ENCODE peak calls at places on chromosome 17, in six cellular contexts. One of them, this sample, is unnamed.
A peak's percentile ranks its signal among the peaks of the same experiment; 100 is the strongest.

GRCh38 chr17:49518346-49519078 is 23.4 kb downstream of the NGFR start:
- DNase-seq in neuronal stem cell: no peak
- DNase-seq in IMR-90: no peak
- DNase-seq in trophoblast cell: no peak
- DNase-seq in H9: peak; percentile 18
- DNase-seq in mesenchymal stem cell: no peak
- DNase-seq in this sample: no peak

GRCh38 chr17:50099003-50099402 is 3.9 kb downstream of the PDK2 start:
- DNase-seq in IMR-90: no peak
- DNase-seq in neuronal stem cell: no peak
- DNase-seq in mesenchymal stem cell: no peak
- DNase-seq in H9: no peak
- DNase-seq in trophoblast cell: no peak
- DNase-seq in this sample: no peak

GRCh38 chr17:62965649-62966425 is at the start of gene TANC2:
- DNase-seq in IMR-90: peak; percentile 81
- DNase-seq in mesenchymal stem cell: peak; percentile 85
- DNase-seq in neuronal stem cell: peak; percentile 67
- DNase-seq in trophoblast cell: peak; percentile 67
- DNase-seq in H9: peak; percentile 94
- DNase-seq in this sample: peak; percentile 93

GRCh38 chr17:17004251-17004996 is 32.5 kb upstream of the TNFRSF13B start:
- DNase-seq in mesenchymal stem cell: no peak
- DNase-seq in neuronal stem cell: no peak
- DNase-seq in H9: no peak
- DNase-seq in IMR-90: no peak
- DNase-seq in trophoblast cell: no peak
- DNase-seq in this sample: no peak

GRCh38 chr17:13113821-13114525 is 96.1 kb upstream of the ELAC2 start:
- DNase-seq in neuronal stem cell: no peak
- DNase-seq in trophoblast cell: peak; percentile 97
- DNase-seq in mesenchymal stem cell: no peak
- DNase-seq in IMR-90: no peak
- DNase-seq in H9: no peak
- DNase-seq in this sample: no peak

GRCh38 chr17:60863892-60864673 is 186.4 kb downstream of the BCAS3 start:
- DNase-seq in IMR-90: peak; percentile 9
- DNase-seq in trophoblast cell: no peak
- DNase-seq in neuronal stem cell: no peak
- DNase-seq in mesenchymal stem cell: peak; percentile 6
- DNase-seq in H9: no peak
- DNase-seq in this sample: peak; percentile 2

GRCh38 chr17:33674685-33675084 is 381.6 kb upstream of the ASIC2 start:
- DNase-seq in neuronal stem cell: peak; percentile 65
- DNase-seq in trophoblast cell: peak; percentile 42
- DNase-seq in mesenchymal stem cell: peak; percentile 64
- DNase-seq in IMR-90: peak; percentile 55
- DNase-seq in H9: peak; percentile 82
- DNase-seq in this sample: peak; percentile 72

GRCh38 chr17:51580869-51581268 is 320.5 kb downstream of the UTP18 start:
- DNase-seq in neuronal stem cell: no peak
- DNase-seq in IMR-90: no peak
- DNase-seq in H9: no peak
- DNase-seq in mesenchymal stem cell: no peak
- DNase-seq in trophoblast cell: no peak
- DNase-seq in this sample: no peak

GRCh38 chr17:32206816-32207215 is 58.8 kb upstream of the RHBDL3 start:
- DNase-seq in IMR-90: peak; percentile 91
- DNase-seq in trophoblast cell: no peak
- DNase-seq in mesenchymal stem cell: peak; percentile 25
- DNase-seq in neuronal stem cell: no peak
- DNase-seq in H9: no peak
- DNase-seq in this sample: no peak

GRCh38 chr17:56023851-56024250 is 129.4 kb upstream of the ANKFN1 start:
- DNase-seq in neuronal stem cell: no peak
- DNase-seq in H9: no peak
- DNase-seq in IMR-90: no peak
- DNase-seq in mesenchymal stem cell: no peak
- DNase-seq in trophoblast cell: no peak
- DNase-seq in this sample: no peak

GRCh38 chr17:33927732-33928133 is 327.4 kb upstream of the CCL2 start:
- DNase-seq in H9: no peak
- DNase-seq in trophoblast cell: no peak
- DNase-seq in IMR-90: peak; percentile 29
- DNase-seq in mesenchymal stem cell: no peak
- DNase-seq in neuronal stem cell: no peak
- DNase-seq in this sample: peak; percentile 50

GRCh38 chr17:62800580-62800979 is 7.5 kb downstream of the MARCHF10 start:
- DNase-seq in neuronal stem cell: no peak
- DNase-seq in mesenchymal stem cell: peak; percentile 80
- DNase-seq in trophoblast cell: peak; percentile 94
- DNase-seq in H9: peak; percentile 72
- DNase-seq in IMR-90: peak; percentile 63
- DNase-seq in this sample: peak; percentile 90

GRCh38 chr17:58822148-58823050 is 66.7 kb downstream of the PPM1E start:
- DNase-seq in mesenchymal stem cell: no peak
- DNase-seq in trophoblast cell: peak; percentile 63
- DNase-seq in neuronal stem cell: no peak
- DNase-seq in H9: no peak
- DNase-seq in IMR-90: no peak
- DNase-seq in this sample: no peak

GRCh38 chr17:61117983-61118382 is 281.7 kb upstream of the TBX2 start:
- DNase-seq in IMR-90: no peak
- DNase-seq in trophoblast cell: no peak
- DNase-seq in H9: no peak
- DNase-seq in mesenchymal stem cell: no peak
- DNase-seq in neuronal stem cell: no peak
- DNase-seq in this sample: no peak

GRCh38 chr17:68289936-68290267 is 1.0 kb downstream of the SLC16A6 start:
- DNase-seq in neuronal stem cell: no peak
- DNase-seq in IMR-90: no peak
- DNase-seq in trophoblast cell: no peak
- DNase-seq in mesenchymal stem cell: peak; percentile 22
- DNase-seq in H9: no peak
- DNase-seq in this sample: no peak

GRCh38 chr17:4583796-4584124 is 569 bp upstream of the SMTNL2 start:
- DNase-seq in H9: peak; percentile 75
- DNase-seq in IMR-90: no peak
- DNase-seq in neuronal stem cell: no peak
- DNase-seq in mesenchymal stem cell: peak; percentile 40
- DNase-seq in trophoblast cell: no peak
- DNase-seq in this sample: peak; percentile 80

DNA sequence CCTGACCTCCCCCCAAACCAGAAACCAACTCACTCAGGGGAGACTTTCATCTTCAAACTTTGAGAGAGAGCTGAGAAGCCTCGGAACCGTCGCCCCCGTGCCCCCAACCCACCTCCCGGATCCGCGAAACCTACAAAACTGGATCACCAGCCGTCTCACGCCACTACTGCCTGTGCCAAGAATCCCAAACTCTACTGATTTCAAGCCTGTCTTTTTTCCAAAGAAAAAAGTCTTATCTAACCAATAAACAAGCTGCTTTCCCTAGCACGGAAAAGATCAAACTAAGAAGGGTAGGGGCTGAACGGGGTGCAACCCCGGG is 2.0 kb downstream of the AXIN2 start:
- DNase-seq in IMR-90: no peak
- DNase-seq in H9: no peak
- DNase-seq in trophoblast cell: no peak
- DNase-seq in neuronal stem cell: no peak
- DNase-seq in mesenchymal stem cell: no peak
- DNase-seq in this sample: no peak
- H3K4ac ChIP-seq in IMR-90: no peak overlapping the region
- H3K4ac ChIP-seq in H9: no peak overlapping the region
- H3K4ac ChIP-seq in trophoblast cell: peak overlapping the region; percentile 85
- H3K4ac ChIP-seq in neuronal stem cell: no peak overlapping the region
- H3K4ac ChIP-seq in mesenchymal stem cell: no peak overlapping the region
- H3K4ac ChIP-seq in this sample: peak overlapping the region; percentile 91

GRCh38 chr17:73309727-73310555 is 1.9 kb downstream of the CDC42EP4 start:
- DNase-seq in IMR-90: no peak
- DNase-seq in H9: no peak
- DNase-seq in neuronal stem cell: peak; percentile 67
- DNase-seq in mesenchymal stem cell: peak; percentile 44
- DNase-seq in trophoblast cell: no peak
- DNase-seq in this sample: no peak

GRCh38 chr17:73311428-73311780 is 397 bp downstream of the CDC42EP4 start:
- DNase-seq in trophoblast cell: no peak
- DNase-seq in IMR-90: no peak
- DNase-seq in neuronal stem cell: no peak
- DNase-seq in mesenchymal stem cell: no peak
- DNase-seq in H9: no peak
- DNase-seq in this sample: no peak

GRCh38 chr17:73315481-73315880 is 3.7 kb upstream of the CDC42EP4 start:
- DNase-seq in neuronal stem cell: no peak
- DNase-seq in H9: peak; percentile 24
- DNase-seq in mesenchymal stem cell: no peak
- DNase-seq in IMR-90: no peak
- DNase-seq in trophoblast cell: no peak
- DNase-seq in this sample: no peak

GRCh38 chr17:73313526-73314127 is 1.8 kb upstream of the CDC42EP4 start:
- DNase-seq in neuronal stem cell: no peak
- DNase-seq in IMR-90: no peak
- DNase-seq in H9: no peak
- DNase-seq in trophoblast cell: no peak
- DNase-seq in mesenchymal stem cell: no peak
- DNase-seq in this sample: no peak

GRCh38 chr17:73311781-73312641 is at the start of gene CDC42EP4:
- DNase-seq in trophoblast cell: peak; percentile 97
- DNase-seq in mesenchymal stem cell: peak; percentile 96
- DNase-seq in neuronal stem cell: peak; percentile 90
- DNase-seq in IMR-90: peak; percentile 91
- DNase-seq in H9: peak; percentile 99
- DNase-seq in this sample: peak; percentile 97
- H3K4ac ChIP-seq in trophoblast cell: peak within 1 kb of the TSS; percentile 99
- H3K4ac ChIP-seq in mesenchymal stem cell: peak within 1 kb of the TSS; percentile 93
- H3K4ac ChIP-seq in neuronal stem cell: peak within 1 kb of the TSS; percentile 91
- H3K4ac ChIP-seq in IMR-90: peak within 1 kb of the TSS; percentile 55
- H3K4ac ChIP-seq in H9: no peak within 1 kb of the TSS
- H3K4ac ChIP-seq in this sample: peak within 1 kb of the TSS; percentile 73

GRCh38 chr17:45145035-45145389 is 3.3 kb upstream of the HEXIM1 start:
- DNase-seq in mesenchymal stem cell: no peak
- DNase-seq in neuronal stem cell: no peak
- DNase-seq in IMR-90: no peak
- DNase-seq in H9: no peak
- DNase-seq in trophoblast cell: no peak
- DNase-seq in this sample: no peak

GRCh38 chr17:45143101-45143670 is 5.1 kb upstream of the HEXIM1 start:
- DNase-seq in trophoblast cell: no peak
- DNase-seq in mesenchymal stem cell: no peak
- DNase-seq in IMR-90: no peak
- DNase-seq in neuronal stem cell: no peak
- DNase-seq in H9: peak; percentile 71
- DNase-seq in this sample: peak; percentile 29

GRCh38 chr17:45143767-45144198 is 4.5 kb upstream of the HEXIM1 start:
- DNase-seq in trophoblast cell: no peak
- DNase-seq in IMR-90: peak; percentile 80
- DNase-seq in mesenchymal stem cell: peak; percentile 57
- DNase-seq in H9: peak; percentile 88
- DNase-seq in neuronal stem cell: no peak
- DNase-seq in this sample: peak; percentile 91

GRCh38 chr17:45146166-45146565 is 2.1 kb upstream of the HEXIM1 start:
- DNase-seq in trophoblast cell: no peak
- DNase-seq in mesenchymal stem cell: no peak
- DNase-seq in IMR-90: no peak
- DNase-seq in H9: no peak
- DNase-seq in neuronal stem cell: no peak
- DNase-seq in this sample: no peak

GRCh38 chr17:45144199-45145034 is 3.9 kb upstream of the HEXIM1 start:
- DNase-seq in trophoblast cell: no peak
- DNase-seq in mesenchymal stem cell: no peak
- DNase-seq in H9: peak; percentile 69
- DNase-seq in IMR-90: no peak
- DNase-seq in neuronal stem cell: no peak
- DNase-seq in this sample: no peak
- H3K4ac ChIP-seq in trophoblast cell: peak overlapping the region; percentile 39
- H3K4ac ChIP-seq in mesenchymal stem cell: peak overlapping the region; percentile 88
- H3K4ac ChIP-seq in H9: no peak overlapping the region
- H3K4ac ChIP-seq in IMR-90: peak overlapping the region; percentile 97
- H3K4ac ChIP-seq in neuronal stem cell: no peak overlapping the region
- H3K4ac ChIP-seq in this sample: peak overlapping the region; percentile 46

DNA sequence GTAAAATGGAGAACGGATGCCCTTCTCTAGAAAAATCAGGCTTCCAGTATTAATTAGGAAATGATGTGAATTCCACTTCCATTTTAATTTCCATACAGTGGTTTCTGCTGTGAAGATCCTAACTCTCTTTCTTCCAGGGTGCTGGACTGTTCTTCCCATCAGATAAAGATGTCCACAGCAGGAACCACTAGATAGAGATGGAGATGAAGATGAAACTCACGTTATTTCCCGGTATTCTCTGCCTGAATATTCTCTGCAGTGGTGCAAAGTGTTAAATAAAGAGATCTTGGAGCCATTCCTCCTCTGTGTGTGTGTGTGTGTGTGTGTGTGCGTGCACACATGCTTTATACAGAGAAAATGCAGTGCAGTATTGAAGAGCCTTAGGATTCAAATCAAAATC is 727.5 kb downstream of the KCNJ2 start:
- DNase-seq in mesenchymal stem cell: no peak
- DNase-seq in IMR-90: no peak
- DNase-seq in neuronal stem cell: no peak
- DNase-seq in trophoblast cell: no peak
- DNase-seq in H9: no peak
- DNase-seq in this sample: no peak
- H3K4ac ChIP-seq in mesenchymal stem cell: no peak overlapping the region
- H3K4ac ChIP-seq in IMR-90: no peak overlapping the region
- H3K4ac ChIP-seq in neuronal stem cell: no peak overlapping the region
- H3K4ac ChIP-seq in trophoblast cell: no peak overlapping the region
- H3K4ac ChIP-seq in H9: no peak overlapping the region
- H3K4ac ChIP-seq in this sample: no peak overlapping the region

DNA sequence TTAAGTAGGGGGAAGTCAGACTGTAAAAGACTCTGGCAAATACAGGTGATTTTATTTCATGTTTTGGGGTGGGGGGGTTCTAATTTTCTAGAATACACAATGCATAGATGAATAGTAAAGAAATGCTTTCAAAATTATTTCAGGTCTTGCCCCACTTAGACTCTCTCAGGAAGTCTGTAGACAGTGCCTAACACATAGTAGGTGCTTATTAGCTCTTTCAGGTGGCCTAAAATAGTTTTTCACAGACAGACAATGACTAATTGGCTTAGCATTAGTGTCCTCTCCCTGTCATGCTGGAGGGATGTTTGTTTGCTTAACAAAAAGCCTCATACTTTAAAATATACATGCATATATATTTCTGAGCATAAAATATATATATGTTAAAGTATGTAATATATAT is 366.0 kb downstream of the SOX9 start:
- DNase-seq in H9: no peak
- DNase-seq in mesenchymal stem cell: no peak
- DNase-seq in IMR-90: no peak
- DNase-seq in neuronal stem cell: no peak
- DNase-seq in trophoblast cell: no peak
- DNase-seq in this sample: no peak
- H3K4ac ChIP-seq in H9: no peak overlapping the region
- H3K4ac ChIP-seq in mesenchymal stem cell: no peak overlapping the region
- H3K4ac ChIP-seq in IMR-90: no peak overlapping the region
- H3K4ac ChIP-seq in neuronal stem cell: no peak overlapping the region
- H3K4ac ChIP-seq in trophoblast cell: no peak overlapping the region
- H3K4ac ChIP-seq in this sample: no peak overlapping the region

GRCh38 chr17:43033947-43034622 is 9.1 kb downstream of the RND2 start:
- DNase-seq in H9: no peak
- DNase-seq in neuronal stem cell: peak; percentile 35
- DNase-seq in trophoblast cell: no peak
- DNase-seq in mesenchymal stem cell: no peak
- DNase-seq in IMR-90: no peak
- DNase-seq in this sample: peak; percentile 84
- H3K4ac ChIP-seq in H9: no peak overlapping the region
- H3K4ac ChIP-seq in neuronal stem cell: no peak overlapping the region
- H3K4ac ChIP-seq in trophoblast cell: no peak overlapping the region
- H3K4ac ChIP-seq in mesenchymal stem cell: no peak overlapping the region
- H3K4ac ChIP-seq in IMR-90: no peak overlapping the region
- H3K4ac ChIP-seq in this sample: no peak overlapping the region

This sample was measured in mesendoderm.